ENCODE peak calls at places on chromosomes 4 and X, in eight cellular contexts. I is pancreas, X is heart left ventricle, O is psoas muscle, W is HL-60, V is right lobe of liver, F is GM06990, Z is right atrium auricular region. T is an unnamed sample.

GRCh38 chr4:150593996-150594395 is 12.0 kb downstream of the MAB21L2 start:
- DNase-seq in I (no peak), X (no peak), O (no peak), W (no peak), V (no peak), F (no peak), Z (no peak), T (no peak)

GRCh38 chr4:31235961-31236360 is 515.8 kb downstream of the PCDH7 start:
- DNase-seq in I (no peak), X (no peak), O (no peak), W (no peak), V (no peak), F (no peak), Z (no peak), T (no peak)

GRCh38 chr4:95563638-95564337 is 15.0 kb upstream of the UNC5C start:
- DNase-seq in I (no peak), X (no peak), O (no peak), W (no peak), V (no peak), F (no peak), Z (no peak), T (no peak)

GRCh38 chr4:172666711-172667368 is 501.8 kb upstream of the GALNT7 start:
- DNase-seq in I (no peak), X (no peak), O (no peak), W (no peak), V (no peak), F (no peak), Z (no peak), T (no peak)

GRCh38 chrX:140057001-140057411 is 91.7 kb upstream of the CXorf66 start:
- DNase-seq in I (peak; percentile 62), X (peak; percentile 69), O (peak; percentile 72), W (peak; percentile 38), V (peak; percentile 77), F (peak; percentile 8), Z (peak; percentile 71), T (peak; percentile 29)

GRCh38 chrX:14865201-14865600 is 7.7 kb downstream of the FANCB start:
- DNase-seq in I (no peak), X (no peak), O (no peak), W (no peak), V (no peak), F (no peak), Z (no peak), T (no peak)

GRCh38 chrX:45068555-45068954 is 132.1 kb downstream of the DIPK2B start:
- DNase-seq in I (no peak), X (no peak), O (no peak), W (no peak), V (no peak), F (no peak), Z (no peak), T (no peak)

GRCh38 chr4:137238456-137238855 is 293.8 kb downstream of the PCDH18 start:
- DNase-seq in I (no peak), X (no peak), O (no peak), W (no peak), V (no peak), F (no peak), Z (no peak), T (no peak)

GRCh38 chr4:151176711-151177110 is 77.3 kb downstream of the RPS3A start:
- DNase-seq in I (no peak), X (no peak), O (no peak), W (no peak), V (no peak), F (no peak), Z (no peak), T (no peak)

GRCh38 chr4:3484057-3484973 is 21.2 kb downstream of the DOK7 start:
- DNase-seq in I (no peak), X (peak; percentile 88), O (peak; percentile 95), W (peak; percentile 20), V (no peak), F (peak; percentile 41), Z (peak; percentile 75), T (no peak)
- H3K27me3 ChIP-seq in I (no peaks in the 10 kb centered on the region), X (peaks cover 20% of the 10 kb centered on the region), O (no peaks in the 10 kb centered on the region), W (peaks cover 37% of the 10 kb centered on the region), V (no peaks in the 10 kb centered on the region), F (no peaks in the 10 kb centered on the region), Z (no peaks in the 10 kb centered on the region), T (peaks cover 37% of the 10 kb centered on the region)

GRCh38 chrX:24113161-24113560 is 36.4 kb upstream of the ZFX start:
- DNase-seq in I (no peak), X (no peak), O (no peak), W (no peak), V (no peak), F (no peak), Z (no peak), T (peak; percentile 49)

GRCh38 chrX:24117288-24117687 is 32.2 kb upstream of the ZFX start:
- DNase-seq in I (no peak), X (no peak), O (no peak), W (no peak), V (no peak), F (no peak), Z (no peak), T (peak; percentile 42)
- H3K4me3 ChIP-seq in I (no peak overlapping the region), X (no peak overlapping the region), O (peak overlapping the region; percentile 29), W (no peak overlapping the region), V (no peak overlapping the region), F (no peak overlapping the region), Z (no peak overlapping the region), T (no peak overlapping the region)

DNA sequence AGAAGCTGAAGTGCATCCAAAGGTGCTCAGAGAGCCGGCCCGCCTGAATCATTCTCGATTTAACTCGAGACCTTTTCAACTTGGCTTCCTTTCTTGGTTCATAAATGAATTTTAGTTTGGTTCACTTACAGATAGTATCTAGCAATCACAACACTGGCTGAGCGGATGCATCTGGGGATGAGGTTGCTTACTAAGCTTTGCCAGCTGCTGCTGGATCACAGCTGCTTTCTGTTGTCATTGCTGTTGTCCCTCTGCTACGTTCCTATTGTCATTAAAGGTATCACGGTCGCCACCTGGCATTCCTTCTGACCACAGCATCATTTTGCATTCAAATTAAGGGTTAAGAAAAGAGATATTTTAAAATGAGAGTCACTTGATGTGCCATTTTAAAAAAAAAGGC is 115.5 kb downstream of the NFKB1 start:
- DNase-seq in I (no peak), X (no peak), O (no peak), W (no peak), V (no peak), F (no peak), Z (no peak), T (no peak)
- TF ChIP-seq CTCF in I (no peak), X (no peak), O (no peak), W (no peak), V (no peak), F (no peak), Z (no peak), T (no peak)

GRCh38 chr4:8877780-8878040 is 6.1 kb upstream of the HMX1 start:
- DNase-seq in I (no peak), X (no peak), O (no peak), W (no peak), V (no peak), F (no peak), Z (no peak), T (no peak)

GRCh38 chr4:8876982-8877779 is 5.5 kb upstream of the HMX1 start:
- DNase-seq in I (no peak), X (no peak), O (no peak), W (no peak), V (no peak), F (no peak), Z (no peak), T (no peak)

GRCh38 chr4:8879574-8879973 is 7.9 kb upstream of the HMX1 start:
- DNase-seq in I (no peak), X (no peak), O (no peak), W (no peak), V (no peak), F (no peak), Z (no peak), T (no peak)

GRCh38 chr4:8882239-8882638 is 10.6 kb upstream of the HMX1 start:
- DNase-seq in I (no peak), X (no peak), O (no peak), W (no peak), V (no peak), F (no peak), Z (no peak), T (no peak)

GRCh38 chr4:8880851-8881250 is 9.2 kb upstream of the HMX1 start:
- DNase-seq in I (no peak), X (no peak), O (no peak), W (no peak), V (no peak), F (no peak), Z (no peak), T (no peak)
- H3K27me3 ChIP-seq in I (no peaks in the 10 kb centered on the region), X (peaks cover 71% of the 10 kb centered on the region), O (no peaks in the 10 kb centered on the region), W (peaks cover 16% of the 10 kb centered on the region), V (no peaks in the 10 kb centered on the region), F (no peaks in the 10 kb centered on the region), Z (no peaks in the 10 kb centered on the region), T (peaks cover 17% of the 10 kb centered on the region)